ENCODE peak calls at places on chromosomes 3 and 15, in nine cellular contexts. E, D, F, L, T, Q, M, G and K are unnamed samples.

GRCh38 chr3:113151475-113152031 is 59.8 kb upstream of the BOC start:
- DNase-seq in G (no peak), E (no peak), L (no peak), Q (no peak), F (no peak), T (peak), M (no peak), D (no peak), K (peak)

GRCh38 chr3:14124615-14125192 is at the start of the genes CHCHD4 and TMEM43:
- DNase-seq in L (peak), F (peak), G (peak), Q (peak), E (peak), D (peak), T (peak), M (peak), K (peak)

GRCh38 chr15:79640206-79640605 is 208.1 kb downstream of the MINAR1 start:
- DNase-seq in G (peak), L (peak), Q (peak), E (peak), F (no peak), T (peak), M (no peak), D (no peak), K (peak)

GRCh38 chr15:88385078-88385700 is 82.0 kb downstream of the MRPL46 start:
- DNase-seq in Q (no peak), E (no peak), M (no peak), D (peak), G (no peak), L (no peak), F (no peak), T (peak), K (no peak)

GRCh38 chr15:98515186-98515585 is 133.2 kb upstream of the IGF1R start:
- DNase-seq in T (no peak), Q (no peak), F (no peak), G (no peak), D (no peak), M (no peak), E (no peak), L (no peak), K (no peak)

GRCh38 chr3:184525337-184526157 is 36.0 kb upstream of the EPHB3 start:
- DNase-seq in E (no peak), D (no peak), L (no peak), M (no peak), F (no peak), G (no peak), Q (no peak), T (no peak), K (no peak)

GRCh38 chr3:36489679-36490420 is 109.5 kb downstream of the STAC start:
- DNase-seq in D (no peak), L (no peak), E (no peak), M (no peak), F (no peak), G (no peak), Q (no peak), T (no peak), K (no peak)

GRCh38 chr3:124791639-124792111 is 61.4 kb downstream of the UMPS start:
- DNase-seq in D (peak), E (peak), G (peak), F (no peak), T (peak), Q (no peak), L (peak), M (no peak), K (peak)

GRCh38 chr3:117084277-117084676 is 374.7 kb downstream of the TUSC7 start:
- DNase-seq in F (no peak), E (no peak), D (no peak), Q (no peak), M (no peak), T (no peak), G (no peak), L (no peak), K (no peak)

GRCh38 chr15:59360896-59361295 is 11.8 kb downstream of the MYO1E start:
- DNase-seq in L (no peak), F (no peak), M (no peak), D (no peak), Q (no peak), G (no peak), E (no peak), T (no peak), K (no peak)

GRCh38 chr3:155744626-155745324 is at the start of gene PLCH1:
- DNase-seq in G (peak), T (peak), E (no peak), M (peak), D (peak), Q (no peak), L (peak), F (peak), K (peak)

GRCh38 chr15:74043425-74044266 is 38.7 kb downstream of the GOLGA6A start:
- DNase-seq in G (no peak), F (no peak), T (no peak), L (no peak), Q (no peak), D (peak), M (no peak), E (no peak), K (no peak)

GRCh38 chr3:120597445-120598049 is 1.4 kb downstream of the NDUFB4 start:
- DNase-seq in F (no peak), L (no peak), M (no peak), Q (no peak), E (no peak), T (no peak), D (no peak), G (no peak), K (no peak)

GRCh38 chr3:13002398-13003124 is 70.7 kb downstream of the IQSEC1 start:
- DNase-seq in F (no peak), T (no peak), Q (no peak), E (no peak), L (no peak), D (no peak), G (no peak), M (no peak), K (no peak)

GRCh38 chr3:186320862-186321568 is 41.0 kb downstream of the DGKG start:
- DNase-seq in D (no peak), M (no peak), L (no peak), G (no peak), T (peak), Q (no peak), E (no peak), F (no peak), K (no peak)

GRCh38 chr3:130894873-130895330 is 1.0 kb downstream of the ATP2C1 start:
- DNase-seq in T (peak), L (no peak), D (no peak), Q (no peak), E (no peak), M (no peak), F (no peak), G (peak), K (no peak)

GRCh38 chr3:88031543-88032148 is 27.2 kb downstream of the CGGBP1 start:
- DNase-seq in G (peak), F (no peak), Q (peak), M (no peak), L (no peak), E (no peak), D (no peak), T (peak), K (peak)

GRCh38 chr3:134619884-134620445 is 30.9 kb downstream of the KY start:
- DNase-seq in F (peak), L (no peak), E (no peak), M (no peak), G (no peak), D (peak), Q (no peak), T (no peak), K (no peak)

GRCh38 chr3:182331356-182331755 is 461.9 kb upstream of the ATP11B start:
- DNase-seq in T (no peak), L (no peak), F (no peak), E (no peak), D (no peak), Q (no peak), M (no peak), G (no peak), K (no peak)

GRCh38 chr3:124784686-124785382 is 54.6 kb downstream of the UMPS start:
- DNase-seq in T (no peak), D (peak), E (no peak), Q (no peak), G (no peak), F (no peak), M (no peak), L (no peak), K (no peak)

GRCh38 chr15:60479711-60480110 is 769 bp upstream of the ICE2 start:
- DNase-seq in G (no peak), D (no peak), L (no peak), F (no peak), M (no peak), T (no peak), E (no peak), Q (no peak), K (no peak)

GRCh38 chr3:127708837-127709236 is 36.1 kb downstream of the ABTB1 start:
- DNase-seq in M (no peak), G (no peak), T (no peak), Q (no peak), L (no peak), D (no peak), E (no peak), F (no peak), K (no peak)

GRCh38 chr3:69962053-69962452 is 37.5 kb upstream of the SAMMSON start:
- DNase-seq in F (no peak), L (no peak), D (no peak), E (no peak), M (no peak), Q (no peak), T (no peak), G (no peak), K (no peak)

GRCh38 chr3:48157950-48158376 is 30.3 kb downstream of the CDC25A start:
- DNase-seq in T (peak), G (peak), M (peak), E (peak), F (no peak), Q (no peak), D (peak), L (peak), K (peak)

GRCh38 chr3:169822540-169822939 is 9.8 kb upstream of the LRRC34 start:
- DNase-seq in F (no peak), T (no peak), E (no peak), Q (no peak), L (no peak), D (no peak), G (no peak), M (no peak), K (no peak)

GRCh38 chr3:20041197-20041780 is 1.0 kb downstream of the KAT2B start:
- DNase-seq in M (peak), F (peak), T (peak), E (no peak), G (peak), Q (no peak), L (peak), D (peak), K (peak)

GRCh38 chr3:9727041-9727595 is 4.4 kb upstream of the BRPF1 start:
- DNase-seq in D (no peak), T (no peak), F (no peak), L (no peak), E (no peak), M (no peak), Q (no peak), G (no peak), K (no peak)
- TF ChIP-seq CTCF in D (no peak), T (peak), F (peak), L (peak), E (peak), M (peak), Q (peak), G (peak), K (peak)

GRCh38 chr3:71360694-71361093 is 222.8 kb downstream of the FOXP1 start:
- DNase-seq in D (no peak), E (no peak), L (no peak), Q (no peak), T (no peak), M (no peak), G (no peak), F (no peak), K (no peak)
- H3K4me3 ChIP-seq in D (no peak), E (no peak), L (no peak), Q (no peak), T (no peak), M (no peak), G (no peak), F (no peak), K (no peak)

GRCh38 chr3:138329127-138329983 is at the start of gene NME9:
- DNase-seq in L (peak), F (peak), D (peak), M (peak), E (no peak), Q (peak), G (peak), T (peak), K (peak)
- TF ChIP-seq CTCF in L (peak), F (peak), D (no peak), M (peak), E (peak), Q (peak), G (peak), T (peak), K (peak)

DNA sequence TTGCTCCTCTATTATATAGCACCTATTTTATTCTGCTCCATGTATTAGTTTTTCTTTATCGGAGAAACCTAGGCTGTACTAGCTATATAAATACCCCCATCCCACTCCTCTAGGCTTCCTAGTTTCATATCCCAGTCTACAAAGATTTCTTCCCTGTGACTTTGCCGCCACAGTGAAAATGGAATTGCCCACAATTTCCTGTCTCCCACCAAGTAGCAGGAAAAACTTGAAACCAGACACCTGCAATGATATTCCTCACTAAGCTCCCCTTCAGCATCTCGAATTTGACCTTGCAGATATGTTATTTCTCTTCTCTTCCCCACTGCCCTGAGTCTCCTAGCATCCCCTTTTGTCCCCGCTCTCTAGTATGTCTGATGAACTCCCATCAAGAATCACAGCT is 685.8 kb upstream of the CCDC54 start:
- DNase-seq in F (no peak), M (no peak), D (no peak), E (no peak), Q (no peak), G (no peak), L (no peak), T (no peak), K (no peak)
- H3K4me3 ChIP-seq in F (no peak), M (no peak), D (no peak), E (no peak), Q (no peak), G (no peak), L (no peak), T (no peak), K (no peak)

DNA sequence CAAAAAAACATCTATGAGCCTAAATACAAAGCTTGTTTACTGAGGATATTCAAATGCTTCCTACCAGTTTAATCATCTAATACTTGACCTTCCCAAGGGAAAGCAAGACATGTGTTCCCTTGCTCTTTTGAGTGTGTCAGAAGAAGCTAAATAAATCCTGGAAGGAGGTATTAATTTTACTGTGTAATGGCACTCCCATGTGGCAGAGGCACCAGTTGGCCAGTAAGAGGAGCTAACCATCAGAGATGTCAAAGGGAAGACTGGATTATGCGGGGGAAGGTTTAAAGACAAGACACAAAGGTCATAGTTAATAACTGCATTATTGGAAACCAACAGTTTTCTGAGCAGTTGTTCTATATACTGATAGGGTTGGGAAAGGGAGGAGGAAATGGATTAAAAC is 125.1 kb downstream of the SUCLG2 start:
- DNase-seq in Q (no peak), E (no peak), F (no peak), G (no peak), T (peak), M (no peak), L (no peak), D (no peak), K (no peak)
- TF ChIP-seq CTCF in Q (no peak), E (no peak), F (no peak), G (no peak), T (no peak), M (no peak), L (no peak), D (no peak), K (no peak)

GRCh38 chr3:66490984-66491383 is 9.8 kb downstream of the LRIG1 start:
- DNase-seq in Q (no peak), D (no peak), L (no peak), M (no peak), F (no peak), G (no peak), E (no peak), T (peak), K (no peak)
- H3K4me3 ChIP-seq in Q (no peak), D (no peak), L (no peak), M (no peak), F (no peak), G (no peak), E (no peak), T (no peak), K (no peak)

GRCh38 chr3:4780545-4780957 is 198.7 kb upstream of the BHLHE40 start:
- DNase-seq in G (no peak), F (no peak), T (no peak), D (no peak), M (no peak), E (no peak), Q (no peak), L (no peak), K (no peak)
- TF ChIP-seq CTCF in G (no peak), F (no peak), T (no peak), D (no peak), M (no peak), E (no peak), Q (no peak), L (no peak), K (no peak)

DNA sequence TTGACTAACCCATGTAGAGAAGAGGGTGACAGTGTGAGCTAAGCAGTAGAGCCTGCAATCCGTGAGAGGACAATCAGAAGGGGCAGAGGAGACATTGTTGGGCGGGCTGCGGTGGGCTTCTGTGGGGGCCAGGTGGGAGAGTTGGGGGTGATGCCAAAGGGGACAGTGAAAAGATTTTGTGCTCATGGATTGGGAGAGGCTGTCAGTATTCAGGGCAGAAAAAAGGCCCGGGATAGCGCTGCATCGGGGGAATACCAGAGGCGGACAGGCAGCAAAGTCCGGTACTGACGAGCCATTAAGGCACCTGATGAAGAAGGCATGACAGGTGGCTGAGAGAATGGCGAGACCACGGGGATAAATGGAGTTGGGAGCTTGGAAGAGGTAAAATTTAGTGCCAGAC is 1.3 kb upstream of the PXYLP1 start:
- DNase-seq in F (no peak), G (no peak), M (no peak), E (no peak), L (no peak), T (no peak), D (no peak), Q (no peak), K (no peak)
- H3K4me3 ChIP-seq in F (no peak), G (no peak), M (no peak), E (no peak), L (no peak), T (no peak), D (no peak), Q (no peak), K (no peak)

DNA sequence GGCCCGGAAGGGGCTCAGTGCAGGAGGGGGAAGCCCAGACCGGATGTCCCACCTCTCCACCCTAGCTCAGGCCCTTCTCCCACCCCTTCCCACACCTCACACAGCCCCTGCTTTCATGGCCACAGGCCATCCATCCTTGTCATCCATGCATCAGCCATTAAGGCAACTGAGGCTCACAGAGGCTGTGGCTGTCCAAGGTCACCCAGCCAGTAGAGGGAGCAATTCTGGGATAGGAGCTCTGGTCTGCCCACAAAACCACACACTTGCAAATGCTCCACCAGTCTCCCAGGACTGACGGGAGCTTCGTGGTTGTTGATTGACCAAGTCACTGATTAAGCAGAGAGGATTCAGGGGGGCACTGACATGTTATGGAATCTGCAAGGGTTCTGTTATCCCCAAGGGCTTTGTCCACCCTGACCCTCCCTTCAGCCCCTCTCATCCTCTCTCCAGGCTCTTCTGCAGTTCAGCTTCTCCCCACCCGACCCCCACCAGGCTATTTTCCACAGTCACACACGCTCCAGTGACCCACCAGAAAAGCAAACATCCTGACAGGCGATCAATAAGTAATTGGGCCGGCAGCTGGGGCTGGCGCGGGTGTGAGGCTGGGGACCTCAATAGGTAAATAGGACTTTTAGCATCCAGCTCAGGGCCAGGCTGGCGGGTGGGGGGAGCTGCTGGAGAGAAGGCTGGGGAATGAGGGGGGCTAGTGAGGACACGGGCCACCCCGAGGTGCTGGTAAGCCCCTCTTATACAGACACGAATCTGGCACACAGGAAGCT is 15.0 kb downstream of the LINGO1 start:
- DNase-seq in F (no peak), Q (no peak), M (no peak), D (no peak), E (no peak), T (no peak), L (no peak), G (no peak), K (peak)
- TF ChIP-seq CTCF in F (no peak), Q (peak), M (peak), D (no peak), E (peak), T (peak), L (peak), G (peak), K (peak)